ENCODE peak calls at places on chromosomes 13 and 19, in five cellular contexts. H is HCT116, F is esophagus squamous epithelium, P is body of pancreas, V is esophagus muscularis mucosa. D is an unnamed sample.

GRCh38 chr13:20945952-20946383 is 43.4 kb upstream of the XPO4 start:
- DNase-seq in H (no peak), F (no peak), P (no peak), V (no peak), D (no peak)

GRCh38 chr19:35144600-35145436 is 1.8 kb downstream of the FXYD7 start:
- DNase-seq in H (no peak), F (no peak), P (peak; percentile 30), V (no peak), D (no peak)

GRCh38 chr19:37309834-37310575 is 60.9 kb upstream of the ZNF527 start:
- DNase-seq in H (no peak), F (no peak), P (no peak), V (no peak), D (no peak)

GRCh38 chr19:37955986-37956385 is 49.0 kb downstream of the SIPA1L3 start:
- DNase-seq in H (no peak), F (no peak), P (no peak), V (no peak), D (no peak)

GRCh38 chr19:13652810-13653590 is 111.3 kb upstream of the MRI1 start:
- DNase-seq in H (no peak), F (no peak), P (no peak), V (no peak), D (no peak)

GRCh38 chr13:92842145-92842544 is 384.5 kb upstream of the GPC6 start:
- DNase-seq in H (no peak), F (no peak), P (no peak), V (no peak), D (no peak)

GRCh38 chr13:39688699-39689405 is 33.4 kb downstream of the COG6 start:
- DNase-seq in H (no peak), F (no peak), P (no peak), V (no peak), D (no peak)

GRCh38 chr13:95560387-95560786 is 7.9 kb downstream of the CLDN10 start:
- DNase-seq in H (no peak), F (no peak), P (no peak), V (no peak), D (no peak)

GRCh38 chr19:7648265-7649014 is 11.5 kb downstream of the STXBP2 start:
- DNase-seq in H (no peak), F (no peak), P (no peak), V (no peak), D (no peak)

GRCh38 chr19:33902802-33903488 is 106.3 kb downstream of the KCTD15 start:
- DNase-seq in H (no peak), F (no peak), P (peak; percentile 80), V (no peak), D (no peak)

GRCh38 chr19:47485210-47485609 is 1.2 kb upstream of the KPTN start:
- DNase-seq in H (no peak), F (no peak), P (no peak), V (no peak), D (no peak)
- H3K27ac ChIP-seq in H (peak overlapping the region; percentile 78), F (peak overlapping the region; percentile 97), P (no peak overlapping the region), V (peak overlapping the region; percentile 89), D (peak overlapping the region; percentile 62)

GRCh38 chr19:41564515-41565383 is 11.2 kb upstream of the CEACAM21 start:
- DNase-seq in H (no peak), F (no peak), P (no peak), V (no peak), D (no peak)
- TF ChIP-seq POLR2A in H (no peak), F (no peak), P (no peak), V (no peak), D (no peak)

GRCh38 chr13:33536639-33537425 is 251.3 kb upstream of the STARD13 start:
- DNase-seq in H (no peak), F (no peak), P (no peak), V (no peak), D (no peak)
- H3K27ac ChIP-seq in H (no peak overlapping the region), F (peak overlapping the region; percentile 7), P (peak overlapping the region; percentile 24), V (peak overlapping the region; percentile 40), D (no peak overlapping the region)

GRCh38 chr13:41465965-41466364 is 8.6 kb downstream of the RGCC start:
- DNase-seq in H (no peak), F (no peak), P (no peak), V (no peak), D (no peak)
- TF ChIP-seq POLR2A in H (no peak), F (no peak), P (no peak), V (no peak), D (no peak)

DNA sequence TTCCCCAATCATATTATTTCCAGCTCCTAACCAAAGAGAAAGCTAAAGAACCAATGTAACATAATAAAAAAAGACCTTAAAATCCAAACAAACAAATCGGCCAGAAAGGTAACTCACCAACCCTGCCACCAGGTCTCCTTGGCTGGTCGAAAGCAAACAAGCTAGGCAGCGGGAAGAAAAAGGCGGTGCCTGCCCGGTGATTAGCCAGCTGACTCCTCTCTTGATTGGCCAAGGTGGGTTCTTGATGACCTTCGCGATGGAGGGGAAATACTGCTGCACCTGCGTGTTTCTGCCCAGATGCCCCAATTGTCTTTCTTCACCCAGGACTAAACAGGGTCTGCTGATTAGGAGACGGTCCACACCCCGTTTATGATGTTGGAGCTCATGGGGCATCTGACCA is at the start of gene NLRP11:
- DNase-seq in H (no peak), F (no peak), P (no peak), V (no peak), D (no peak)
- H3K27ac ChIP-seq in H (no peak within 1 kb of the TSS), F (no peak within 1 kb of the TSS), P (no peak within 1 kb of the TSS), V (no peak within 1 kb of the TSS), D (no peak within 1 kb of the TSS)

GRCh38 chr19:43811833-43812232 is 9.6 kb upstream of the LYPD5 start:
- DNase-seq in H (no peak), F (no peak), P (no peak), V (no peak), D (no peak)
- TF ChIP-seq POLR2A in H (no peak), F (no peak), P (no peak), V (no peak), D (no peak)

GRCh38 chr19:16822648-16823047 is 6.5 kb upstream of the SIN3B start:
- DNase-seq in H (peak; percentile 21), F (no peak), P (no peak), V (no peak), D (no peak)
- H3K27ac ChIP-seq in H (peak overlapping the region; percentile 68), F (no peak overlapping the region), P (no peak overlapping the region), V (no peak overlapping the region), D (no peak overlapping the region)

GRCh38 chr13:28606466-28606865 is 52.5 kb upstream of the POMP start:
- DNase-seq in H (no peak), F (no peak), P (no peak), V (no peak), D (no peak)

GRCh38 chr13:28602580-28602979 is 56.4 kb upstream of the POMP start:
- DNase-seq in H (no peak), F (no peak), P (no peak), V (no peak), D (no peak)

GRCh38 chr13:28597641-28598040 is 61.3 kb upstream of the POMP start:
- DNase-seq in H (no peak), F (no peak), P (no peak), V (no peak), D (no peak)

GRCh38 chr13:28603033-28603664 is 55.8 kb upstream of the POMP start:
- DNase-seq in H (no peak), F (no peak), P (no peak), V (no peak), D (no peak)

DNA sequence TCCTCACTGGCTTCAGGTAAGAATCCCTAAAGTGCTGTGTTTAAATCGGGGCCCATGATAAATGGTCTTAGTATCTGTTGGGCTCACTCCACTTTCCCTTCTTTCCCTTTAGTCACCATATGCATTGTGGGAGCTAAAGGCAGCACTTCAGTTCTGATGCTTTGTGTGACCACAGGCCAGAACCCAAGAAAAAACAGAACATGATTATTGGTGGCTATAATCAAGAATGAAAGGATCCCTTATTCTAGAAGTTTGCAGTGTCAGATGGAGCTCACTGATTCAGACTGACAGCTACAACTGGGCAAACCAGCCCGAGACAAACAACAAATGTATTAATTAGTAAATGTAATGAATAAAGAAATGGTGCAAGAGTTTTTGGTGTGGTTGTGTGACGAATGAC is 57.3 kb upstream of the POMP start:
- DNase-seq in H (no peak), F (no peak), P (no peak), V (no peak), D (no peak)
- TF ChIP-seq POLR2A in H (no peak), F (no peak), P (no peak), V (no peak), D (no peak)

DNA sequence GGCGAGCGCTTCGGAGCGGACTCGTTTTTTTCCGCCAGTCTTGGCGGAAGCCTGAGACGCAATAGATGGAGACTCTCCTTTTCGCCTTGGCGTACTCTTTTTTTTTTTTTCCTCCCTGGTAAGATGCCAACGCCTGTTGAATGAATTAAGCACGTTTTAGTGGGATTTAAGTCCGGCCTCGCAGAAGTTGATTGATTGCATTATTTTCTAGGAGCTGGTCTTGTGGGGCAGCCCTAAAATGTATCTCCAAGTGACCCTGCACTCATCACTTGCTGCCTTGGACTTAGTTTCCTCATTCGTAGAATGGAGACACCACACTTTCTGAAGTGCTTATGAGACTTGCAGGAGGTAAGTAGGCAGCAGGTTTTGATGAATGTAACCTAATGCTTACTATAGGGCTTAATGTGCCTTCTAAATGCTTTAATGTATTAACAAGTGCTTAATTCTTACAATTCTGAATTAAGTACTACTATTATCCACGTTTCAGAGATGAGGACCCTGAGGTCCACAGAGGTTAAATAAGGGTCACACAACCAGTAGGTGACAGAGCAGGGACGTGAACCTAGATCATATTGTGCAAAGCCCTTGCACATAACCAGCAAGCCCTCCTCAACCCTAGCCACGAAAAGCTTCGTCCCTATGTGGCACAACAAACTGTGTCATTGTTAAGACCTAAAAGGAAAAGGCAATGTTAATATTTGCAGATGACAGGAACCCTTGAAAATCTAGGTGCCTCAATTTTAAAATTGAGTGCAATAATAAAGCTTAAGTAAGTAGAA is 477 bp upstream of the ARGLU1 start:
- DNase-seq in H (peak; percentile 79), F (no peak), P (no peak), V (no peak), D (no peak)
- H3K27ac ChIP-seq in H (peak overlapping the region; percentile 91), F (peak overlapping the region; percentile 99), P (peak overlapping the region; percentile 95), V (peak overlapping the region; percentile 98), D (peak overlapping the region; percentile 97)

D was measured in breast epithelium.